ENCODE peak calls at places on chromosomes 2 and 18, in eight cellular contexts. B is ovary, Y is endothelial cell, R is GM13976, I is thoracic aorta, J is A673, F is fibroblast of pulmonary artery, S is NB4. U is an unnamed sample.

GRCh38 chr2:183383854-183384253 is 259.6 kb downstream of the NUP35 start:
- DNase-seq in B (no peak), R (no peak), Y (no peak), F (no peak), S (no peak), J (no peak), I (no peak), U (no peak)

GRCh38 chr2:43269706-43270105 is 43.3 kb upstream of the ZFP36L2 start:
- DNase-seq in R (peak; percentile 49), J (no peak), Y (no peak), S (no peak), F (peak; percentile 79), I (peak; percentile 61), B (peak; percentile 76), U (peak; percentile 44)

GRCh38 chr2:98049991-98050519 is 36.9 kb upstream of the VWA3B start:
- DNase-seq in S (no peak), Y (no peak), B (no peak), J (no peak), F (no peak), I (no peak), R (no peak), U (no peak)

GRCh38 chr18:70279470-70279869 is 9.4 kb upstream of the SOCS6 start:
- DNase-seq in I (no peak), Y (no peak), F (no peak), S (no peak), R (no peak), J (no peak), B (no peak), U (no peak)

GRCh38 chr2:68536000-68536399 is 68.6 kb downstream of the APLF start:
- DNase-seq in B (no peak), I (no peak), S (peak; percentile 82), Y (no peak), J (no peak), F (no peak), R (no peak), U (no peak)

GRCh38 chr2:150866431-150866830 is 379.0 kb upstream of the RND3 start:
- DNase-seq in I (no peak), Y (no peak), S (no peak), B (no peak), J (no peak), R (no peak), F (peak; percentile 52), U (no peak)

GRCh38 chr18:21049306-21049705 is 62.3 kb downstream of the ROCK1 start:
- DNase-seq in R (no peak), F (peak; percentile 14), I (no peak), B (no peak), Y (no peak), S (no peak), J (no peak), U (no peak)

GRCh38 chr18:335741-336140 is 67.9 kb upstream of the THOC1 start:
- DNase-seq in Y (no peak), I (no peak), R (no peak), S (no peak), B (no peak), J (no peak), F (no peak), U (no peak)

GRCh38 chr2:235286624-235287368 is 207.0 kb upstream of the AGAP1 start:
- DNase-seq in I (no peak), Y (no peak), B (no peak), S (no peak), F (peak; percentile 33), R (no peak), J (no peak), U (no peak)

GRCh38 chr2:7692657-7693161 is 775.5 kb downstream of the RNF144A start:
- DNase-seq in R (no peak), J (peak; percentile 41), Y (no peak), F (peak; percentile 42), S (peak; percentile 15), I (peak; percentile 4), B (no peak), U (no peak)

GRCh38 chr2:237624565-237624964 is 2.8 kb upstream of the LRRFIP1 start:
- DNase-seq in B (no peak), I (no peak), R (no peak), F (no peak), J (no peak), S (peak; percentile 30), Y (no peak), U (no peak)

GRCh38 chr2:2672249-2672648 is 341.2 kb upstream of the MYT1L start:
- DNase-seq in S (no peak), F (no peak), R (no peak), I (no peak), J (no peak), B (no peak), Y (no peak), U (no peak)

GRCh38 chr2:79223539-79223938 is 64.0 kb upstream of the REG3A start:
- DNase-seq in B (no peak), S (peak; percentile 6), J (no peak), R (no peak), Y (no peak), F (no peak), I (no peak), U (no peak)

DNA sequence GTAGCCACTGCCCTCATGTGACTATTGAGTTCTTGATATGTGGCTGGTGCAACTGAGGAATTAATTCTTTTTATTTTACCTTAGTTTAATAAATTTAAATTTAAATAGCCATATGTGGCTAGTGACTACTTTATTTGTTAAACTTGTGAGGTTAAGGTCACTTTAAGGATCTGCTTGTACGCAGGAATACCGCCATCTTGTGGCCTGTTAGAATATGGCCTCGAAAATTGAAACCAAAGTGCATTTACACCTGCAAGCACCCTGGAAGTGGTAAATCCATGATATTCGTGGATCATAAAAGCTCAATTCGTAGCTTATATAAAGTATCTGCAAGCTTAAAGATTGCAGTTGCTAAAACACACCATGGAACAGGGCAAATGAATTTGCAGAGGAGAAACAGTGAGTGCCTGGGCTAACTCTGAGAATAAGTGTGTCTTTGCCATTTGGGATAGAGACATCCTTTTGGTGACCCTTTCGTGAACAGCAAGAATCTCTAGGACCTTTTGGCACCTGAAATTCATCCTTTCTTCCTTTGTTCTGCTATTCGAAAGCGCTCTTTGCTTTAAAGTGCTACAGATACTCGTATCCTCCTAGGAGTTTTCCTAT is 59.9 kb upstream of the REG3A start:
- DNase-seq in J (peak; percentile 64), R (peak; percentile 42), I (no peak), Y (peak; percentile 49), B (no peak), S (peak; percentile 70), F (peak; percentile 50), U (peak; percentile 68)
- TF ChIP-seq CTCF in J (peak; percentile 89), R (peak; percentile 69), I (peak; percentile 28), Y (peak; percentile 87), B (no peak), S (peak; percentile 79), F (peak; percentile 71), U (peak; percentile 46)

GRCh38 chr2:106106627-106107508 is 87.2 kb downstream of the UXS1 start:
- DNase-seq in F (no peak), J (no peak), B (no peak), R (peak; percentile 68), S (no peak), I (no peak), Y (no peak), U (no peak)

GRCh38 chr2:106108351-106108750 is 85.8 kb downstream of the UXS1 start:
- DNase-seq in I (no peak), R (no peak), Y (no peak), F (peak; percentile 64), B (peak; percentile 48), J (no peak), S (no peak), U (no peak)

GRCh38 chr2:106109675-106110074 is 84.4 kb downstream of the UXS1 start:
- DNase-seq in B (no peak), R (no peak), S (no peak), F (no peak), I (no peak), Y (no peak), J (no peak), U (no peak)

GRCh38 chr2:106108791-106109190 is 85.3 kb downstream of the UXS1 start:
- DNase-seq in B (no peak), F (no peak), R (no peak), I (no peak), S (no peak), Y (no peak), J (no peak), U (no peak)

DNA sequence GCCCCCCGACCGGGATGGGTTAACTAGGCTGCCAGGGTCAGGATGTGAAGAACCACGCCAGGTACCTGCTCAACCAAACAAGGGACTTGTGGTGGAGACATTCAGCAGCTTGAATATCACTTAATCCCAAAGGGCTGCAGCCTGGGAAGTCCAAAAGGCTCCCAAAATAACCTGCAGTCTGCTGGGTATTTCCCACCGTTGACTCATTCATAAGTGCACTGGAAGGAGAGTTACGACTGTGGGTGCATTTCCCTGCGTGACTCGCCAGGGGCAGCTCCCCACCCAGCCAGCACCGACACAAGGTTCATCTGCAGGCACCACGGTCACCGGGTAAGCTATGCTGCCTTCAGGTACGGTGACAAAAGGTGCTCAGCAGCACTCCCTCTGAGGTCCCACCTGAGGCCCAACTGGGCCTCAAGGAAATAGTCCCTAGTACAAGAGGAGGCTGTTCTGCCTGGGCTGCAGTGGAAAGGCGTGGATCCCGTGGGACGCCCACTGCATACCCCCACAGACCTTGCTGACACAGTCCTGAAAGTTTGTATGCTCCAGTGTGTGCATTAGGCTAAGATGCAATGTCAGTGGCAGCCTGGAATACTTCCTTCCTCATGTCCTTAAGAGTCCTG is 86.5 kb downstream of the UXS1 start:
- DNase-seq in Y (no peak), J (no peak), S (no peak), F (peak; percentile 31), R (peak; percentile 76), I (no peak), B (no peak), U (no peak)
- TF ChIP-seq CTCF in Y (no peak), J (no peak), S (no peak), F (no peak), R (no peak), I (peak; percentile 14), B (no peak), U (no peak)

DNA sequence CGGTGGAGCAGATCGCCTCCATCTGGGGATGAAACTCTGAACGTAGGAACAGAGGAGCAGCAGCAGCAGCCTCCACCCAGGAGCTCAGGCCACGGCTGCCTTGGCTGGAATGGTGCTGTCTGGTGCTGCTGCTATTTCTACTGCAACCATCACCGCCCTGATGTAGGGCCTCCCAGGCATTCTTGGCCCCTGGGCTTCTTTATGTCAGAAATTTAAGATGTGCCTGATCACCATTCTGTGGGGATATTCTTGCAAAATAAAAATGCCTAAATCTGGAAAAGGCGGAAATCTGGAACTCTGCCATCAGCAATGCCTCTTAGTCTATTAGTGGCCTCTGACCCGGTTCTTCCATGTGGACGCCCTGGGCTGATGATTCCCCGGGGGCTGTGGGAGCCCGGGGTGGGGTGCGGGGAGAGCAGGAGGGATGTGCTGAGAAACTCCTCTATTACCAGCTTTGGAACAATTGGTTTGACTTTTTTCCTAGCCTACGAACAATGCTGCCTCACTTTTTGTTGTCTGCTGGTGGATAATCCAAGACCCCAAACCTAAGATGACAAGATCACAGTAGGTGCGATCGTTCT is 47.2 kb downstream of the FAM124B start:
- DNase-seq in Y (no peak), S (no peak), R (no peak), F (no peak), I (no peak), B (no peak), J (no peak), U (no peak)
- TF ChIP-seq CTCF in Y (no peak), S (no peak), R (no peak), F (no peak), I (no peak), B (no peak), J (no peak), U (no peak)

DNA sequence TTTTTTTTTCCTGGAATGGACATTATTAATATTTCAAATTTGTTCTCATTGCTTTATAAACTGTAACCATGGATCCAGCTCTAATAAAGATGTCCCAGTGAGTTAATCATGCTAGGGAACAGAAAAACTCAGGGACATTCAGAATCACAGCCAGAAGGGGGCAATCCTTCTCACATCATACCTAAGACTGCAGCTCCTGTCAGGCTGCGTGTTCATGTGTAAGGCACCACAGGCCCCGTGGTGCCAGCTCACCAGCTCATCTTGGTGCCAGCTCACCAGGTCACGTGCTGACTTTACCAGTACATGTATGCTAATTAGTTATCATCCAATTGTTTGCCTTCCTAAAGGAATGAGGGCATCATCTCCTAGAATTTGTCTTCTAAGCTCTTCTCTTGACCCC is 84.7 kb upstream of the NEDD4L start:
- DNase-seq in I (no peak), J (peak; percentile 62), F (peak; percentile 53), R (peak; percentile 43), S (peak; percentile 29), B (no peak), Y (peak; percentile 32), U (peak; percentile 73)
- TF ChIP-seq CTCF in I (no peak), J (peak; percentile 60), F (peak; percentile 49), R (no peak), S (peak; percentile 24), B (no peak), Y (peak; percentile 19), U (no peak)